ENCODE peak calls at places on chromosomes 7 and 10, in eight cellular contexts. V is HCT116, C is breast epithelium, O is GM12878, S is prostate gland, T is stomach, X is transverse colon, L is H1. Q is an unnamed sample.

GRCh38 chr7:96701258-96701657 is 8.4 kb downstream of the SEM1 start:
- DNase-seq in C (no peak), S (no peak), L (no peak), O (no peak), T (no peak), V (no peak), X (no peak), Q (no peak)

GRCh38 chr10:122206471-122207065 is 64.5 kb upstream of the BTBD16 start:
- DNase-seq in V (no peak), L (no peak), O (no peak), X (no peak), C (no peak), T (no peak), S (no peak), Q (no peak)

GRCh38 chr10:66651308-66652082 is 274.3 kb upstream of the LRRTM3 start:
- DNase-seq in X (no peak), O (no peak), C (no peak), V (no peak), T (no peak), S (no peak), L (no peak), Q (no peak)

GRCh38 chr7:89507034-89507433 is 647.2 kb upstream of the STEAP1 start:
- DNase-seq in L (no peak), X (no peak), T (no peak), S (no peak), C (no peak), V (no peak), O (no peak), Q (no peak)

GRCh38 chr7:118734541-118734940 is 510.0 kb downstream of the ANKRD7 start:
- DNase-seq in O (no peak), X (no peak), V (no peak), S (no peak), C (no peak), T (no peak), L (no peak), Q (no peak)

GRCh38 chr7:149863500-149863899 is 10.3 kb upstream of the ATP6V0E2 start:
- DNase-seq in L (no peak), V (no peak), X (no peak), S (no peak), T (no peak), O (no peak), C (no peak), Q (no peak)

GRCh38 chr7:90597527-90597871 is 1.4 kb downstream of the CDK14 start:
- DNase-seq in C (no peak), X (no peak), V (no peak), O (no peak), T (no peak), L (no peak), S (no peak), Q (no peak)

GRCh38 chr7:142476077-142476476 is 218.2 kb upstream of the PRSS58 start:
- DNase-seq in V (no peak), X (no peak), S (no peak), L (no peak), O (no peak), C (no peak), T (no peak), Q (no peak)

GRCh38 chr7:77276120-77276519 is 76.5 kb upstream of the FGL2 start:
- DNase-seq in L (no peak), X (no peak), C (no peak), T (no peak), O (no peak), S (no peak), V (no peak), Q (no peak)

GRCh38 chr10:12418000-12418399 is 68.7 kb downstream of the CAMK1D start:
- DNase-seq in V (no peak), X (no peak), S (no peak), O (no peak), T (no peak), C (no peak), L (no peak), Q (no peak)

GRCh38 chr10:106997721-106998120 is 166.8 kb downstream of the SORCS1 start:
- DNase-seq in L (no peak), S (no peak), V (no peak), O (no peak), X (peak; percentile 11), T (no peak), C (no peak), Q (no peak)

GRCh38 chr10:20898851-20899250 is 1.7 kb upstream of the NEBL start:
- DNase-seq in X (no peak), V (no peak), L (no peak), O (no peak), T (no peak), S (no peak), C (no peak), Q (no peak)

GRCh38 chr7:87347207-87347606 is 1.7 kb downstream of the CROT start:
- DNase-seq in V (no peak), X (no peak), O (no peak), L (no peak), C (no peak), S (no peak), T (no peak), Q (no peak)

GRCh38 chr10:86100581-86101061 is 266.0 kb downstream of the GRID1 start:
- DNase-seq in S (no peak), X (no peak), C (no peak), V (peak; percentile 29), L (no peak), T (no peak), O (no peak), Q (peak; percentile 50)

GRCh38 chr7:42790196-42790595 is 121.7 kb downstream of the C7orf25 start:
- DNase-seq in L (no peak), S (no peak), V (no peak), X (no peak), O (no peak), C (no peak), T (no peak), Q (no peak)

GRCh38 chr7:15839415-15840100 is 153.1 kb upstream of the MEOX2 start:
- DNase-seq in L (peak; percentile 59), C (no peak), O (no peak), S (no peak), V (no peak), X (no peak), T (no peak), Q (no peak)

GRCh38 chr7:41624818-41625217 is 78.1 kb downstream of the INHBA start:
- DNase-seq in C (no peak), O (no peak), X (no peak), V (no peak), T (no peak), L (no peak), S (no peak), Q (no peak)

GRCh38 chr10:79286318-79286951 is 60.8 kb upstream of the PPIF start:
- DNase-seq in L (no peak), V (no peak), X (peak; percentile 87), S (peak; percentile 46), C (no peak), O (peak; percentile 92), T (peak; percentile 79), Q (peak; percentile 98)

GRCh38 chr7:137073571-137074325 is 205.3 kb downstream of the CHRM2 start:
- DNase-seq in O (no peak), V (no peak), X (no peak), T (no peak), L (no peak), S (no peak), C (no peak), Q (no peak)

DNA sequence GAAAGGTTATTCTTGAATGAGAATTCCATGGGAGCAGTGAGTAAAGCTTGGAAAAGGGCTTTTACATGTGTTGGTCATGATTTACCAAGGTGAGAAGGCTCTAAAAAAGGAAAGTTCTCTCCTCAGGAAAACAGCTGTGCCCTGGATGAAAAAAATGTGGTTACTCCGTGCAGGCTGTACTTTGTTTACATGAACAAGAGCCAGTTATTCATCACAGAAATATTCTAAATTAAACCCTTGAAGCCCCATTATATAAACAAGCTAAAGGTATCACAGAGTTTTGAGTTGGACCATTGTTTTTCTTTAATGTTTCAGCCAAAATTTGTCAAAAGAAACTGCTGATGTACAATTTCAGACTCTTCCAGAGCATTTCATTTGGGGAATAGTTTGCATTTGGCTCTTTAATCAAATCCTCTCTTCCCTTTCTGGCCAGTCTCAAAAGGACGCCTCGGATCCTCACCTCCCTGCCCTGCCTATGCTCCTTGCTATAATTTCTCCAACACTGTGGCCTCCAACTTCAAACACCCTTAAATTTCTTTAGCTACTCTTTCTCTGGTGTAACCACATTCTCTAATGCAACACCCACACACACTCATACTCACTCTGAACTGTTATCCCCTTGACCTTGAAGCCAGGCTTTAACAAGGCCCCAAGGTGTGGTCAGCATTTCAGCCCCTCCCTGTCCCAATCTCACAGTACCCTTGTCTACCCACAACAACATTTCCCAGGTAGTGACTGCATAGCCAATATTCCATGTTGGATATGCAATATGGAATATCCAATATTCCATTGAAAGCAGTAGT is 47.3 kb downstream of the AFAP1L2 start:
- DNase-seq in C (no peak), L (no peak), O (no peak), S (no peak), V (no peak), X (no peak), T (no peak), Q (no peak)
- H3K27ac ChIP-seq in C (peak overlapping the region; percentile 63), L (no peak overlapping the region), O (no peak overlapping the region), S (peak overlapping the region; percentile 17), V (no peak overlapping the region), X (peak overlapping the region; percentile 28), T (peak overlapping the region; percentile 57), Q (peak overlapping the region; percentile 17)

GRCh38 chr7:1691601-1692499 is 21.8 kb downstream of the ELFN1 start:
- DNase-seq in L (peak; percentile 45), X (no peak), V (no peak), T (peak; percentile 23), S (peak; percentile 59), C (peak; percentile 51), O (no peak), Q (peak; percentile 56)
- TF ChIP-seq POLR2AphosphoS5 in L (no peak), X (no peak), V (no peak), T (no peak), S (peak; percentile 72), C (no peak), O (no peak), Q (no peak)

DNA sequence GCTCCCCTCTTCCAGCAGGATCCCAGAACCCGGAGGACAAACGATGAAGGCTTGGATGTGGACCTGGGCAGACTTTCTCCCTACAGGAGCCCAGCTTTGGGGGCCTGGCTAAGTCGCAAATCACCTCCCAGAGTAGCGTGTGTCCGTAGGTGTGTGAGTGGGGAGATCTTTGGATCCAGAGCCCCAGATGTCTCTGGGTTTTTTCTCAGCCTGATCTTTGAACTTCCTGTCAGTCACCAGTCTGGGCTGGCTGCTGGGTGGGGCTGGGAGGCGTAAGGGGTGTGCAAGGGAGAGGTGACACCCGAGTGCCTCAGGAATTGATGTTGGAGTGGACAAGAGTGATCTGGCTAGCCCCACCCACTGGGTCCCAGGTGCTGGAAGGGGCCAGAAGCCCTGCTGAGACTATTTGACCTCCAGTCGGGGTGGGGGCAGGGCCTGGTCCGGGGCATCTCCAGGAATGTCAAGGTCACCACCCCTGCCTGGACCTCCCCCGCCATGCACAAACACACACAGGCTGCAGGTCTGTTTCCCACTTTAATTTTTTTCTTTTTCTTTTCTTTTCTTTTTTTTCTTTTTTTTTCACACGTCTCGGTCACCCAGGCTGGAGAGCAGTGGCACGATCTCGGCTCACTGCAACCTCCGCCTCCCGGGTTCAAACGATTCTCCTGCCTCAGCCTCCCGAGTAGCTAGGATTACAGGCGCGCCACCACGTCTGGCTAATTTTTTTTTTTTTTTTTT is at the start of gene MOGAT3:
- DNase-seq in X (peak; percentile 89), T (no peak), L (no peak), S (no peak), C (no peak), V (no peak), O (no peak), Q (no peak)
- TF ChIP-seq POLR2A in X (peak; percentile 86), T (no peak), L (no peak), S (no peak), C (no peak), V (no peak), O (no peak), Q (no peak)

GRCh38 chr10:17649836-17650235 is 5.9 kb downstream of the STAM start:
- DNase-seq in T (no peak), X (no peak), S (no peak), O (no peak), L (no peak), V (no peak), C (no peak), Q (no peak)
- H3K27ac ChIP-seq in T (no peak overlapping the region), X (no peak overlapping the region), S (no peak overlapping the region), O (no peak overlapping the region), L (no peak overlapping the region), V (peak overlapping the region; percentile 81), C (no peak overlapping the region), Q (no peak overlapping the region)

Q was measured in spleen.